ENCODE peak calls at places on chromosomes 5 and 9, in four cellular contexts. T is GM23248, X is MM.1S, K is neural progenitor cell. Q is an unnamed sample. For H3F3A, the result is how much of the 10 kb centered on the place peaks cover.

GRCh38 chr5:135313405-135313804 is 85.6 kb downstream of the MACROH2A1 start:
- DNase-seq in X (peak), K (no peak), T (no peak), Q (no peak)

GRCh38 chr5:90590-91547 is 1.1 kb upstream of the PLEKHG4B start:
- DNase-seq in X (no peak), K (no peak), T (peak), Q (no peak)

GRCh38 chr9:71897573-71897972 is 13.4 kb downstream of the ABHD17B start:
- DNase-seq in X (peak), K (no peak), T (no peak), Q (no peak)

GRCh38 chr5:15844253-15844652 is 335.3 kb downstream of the MARCHF11 start:
- DNase-seq in X (no peak), T (no peak), K (no peak), Q (no peak)

GRCh38 chr5:160357861-160358411 is 12.5 kb downstream of the C1QTNF2 start:
- DNase-seq in X (no peak), T (peak), K (no peak), Q (no peak)

GRCh38 chr9:33939924-33940874 is 108.5 kb downstream of the UBAP2 start:
- DNase-seq in K (no peak), X (no peak), T (no peak), Q (no peak)

GRCh38 chr9:27752069-27752468 is 178.8 kb upstream of the C9orf72 start:
- DNase-seq in K (no peak), X (no peak), T (no peak), Q (no peak)

GRCh38 chr5:123599171-123599570 is 87.2 kb downstream of the CSNK1G3 start:
- DNase-seq in X (no peak), K (no peak), T (no peak), Q (no peak)

GRCh38 chr9:135029871-135030710 is 57.4 kb upstream of the OLFM1 start:
- DNase-seq in X (no peak), K (no peak), T (no peak), Q (no peak)

GRCh38 chr9:129513856-129514496 is 106.9 kb downstream of the C9orf50 start:
- DNase-seq in K (no peak), T (no peak), X (no peak), Q (no peak)

GRCh38 chr9:16196206-16196605 is 643.4 kb downstream of the CCDC171 start:
- DNase-seq in X (no peak), K (no peak), T (no peak), Q (no peak)

GRCh38 chr9:136044207-136044970 is 50.7 kb downstream of the NACC2 start:
- DNase-seq in K (no peak), T (no peak), X (no peak), Q (no peak)

GRCh38 chr5:33439905-33440481 is 772 bp upstream of the TARS1 start:
- DNase-seq in X (no peak), T (peak), K (no peak), Q (no peak)

GRCh38 chr9:115855458-115856133 is 298.0 kb upstream of the PAPPA start:
- DNase-seq in T (peak), X (no peak), K (peak), Q (no peak)

GRCh38 chr9:110126457-110126856 is 81.5 kb downstream of the C9orf152 start:
- DNase-seq in T (no peak), X (no peak), K (no peak), Q (no peak)

GRCh38 chr5:35771321-35771720 is 85.4 kb upstream of the IL7R start:
- DNase-seq in X (no peak), T (peak), K (no peak), Q (peak)

GRCh38 chr9:131180454-131180853 is 55.1 kb downstream of the NUP214 start:
- DNase-seq in X (no peak), K (no peak), T (peak), Q (no peak)

GRCh38 chr9:128713941-128714573 is 9.9 kb downstream of the ZDHHC12 start:
- DNase-seq in X (no peak), T (no peak), K (no peak), Q (no peak)

GRCh38 chr9:37286530-37287175 is 135.8 kb upstream of the GRHPR start:
- DNase-seq in K (no peak), T (no peak), X (no peak), Q (no peak)
- H3F3A ChIP-seq in K (under half), T (under half), X (under half), Q (under half)

GRCh38 chr5:103273952-103274351 is 15.4 kb downstream of the MACIR start:
- DNase-seq in X (no peak), T (no peak), K (no peak), Q (no peak)
- H3K4me3 ChIP-seq in X (no peak), T (no peak), K (no peak), Q (no peak)

DNA sequence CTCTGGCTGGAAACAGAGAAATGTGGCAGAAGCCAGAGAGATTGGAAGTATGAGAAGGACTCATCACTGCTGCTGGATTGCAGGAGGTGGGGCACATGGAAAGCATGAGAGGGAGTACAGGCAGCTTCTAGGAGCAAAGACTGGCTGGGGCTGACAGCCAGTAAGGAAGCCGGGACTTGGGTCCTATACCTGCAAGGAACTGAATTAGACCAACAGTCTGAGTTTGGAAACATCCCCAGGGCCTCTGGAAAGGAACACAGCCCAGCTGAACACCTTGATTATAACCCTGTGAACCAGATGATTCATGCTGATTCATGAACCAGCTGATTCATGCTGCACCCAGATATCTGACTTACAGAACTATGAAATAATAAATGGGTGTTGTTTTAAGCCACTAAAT is 93.4 kb downstream of the OSTF1 start:
- DNase-seq in T (peak), K (no peak), X (no peak), Q (peak)
- H3F3A ChIP-seq in T (under half), K (under half), X (under half), Q (under half)

DNA sequence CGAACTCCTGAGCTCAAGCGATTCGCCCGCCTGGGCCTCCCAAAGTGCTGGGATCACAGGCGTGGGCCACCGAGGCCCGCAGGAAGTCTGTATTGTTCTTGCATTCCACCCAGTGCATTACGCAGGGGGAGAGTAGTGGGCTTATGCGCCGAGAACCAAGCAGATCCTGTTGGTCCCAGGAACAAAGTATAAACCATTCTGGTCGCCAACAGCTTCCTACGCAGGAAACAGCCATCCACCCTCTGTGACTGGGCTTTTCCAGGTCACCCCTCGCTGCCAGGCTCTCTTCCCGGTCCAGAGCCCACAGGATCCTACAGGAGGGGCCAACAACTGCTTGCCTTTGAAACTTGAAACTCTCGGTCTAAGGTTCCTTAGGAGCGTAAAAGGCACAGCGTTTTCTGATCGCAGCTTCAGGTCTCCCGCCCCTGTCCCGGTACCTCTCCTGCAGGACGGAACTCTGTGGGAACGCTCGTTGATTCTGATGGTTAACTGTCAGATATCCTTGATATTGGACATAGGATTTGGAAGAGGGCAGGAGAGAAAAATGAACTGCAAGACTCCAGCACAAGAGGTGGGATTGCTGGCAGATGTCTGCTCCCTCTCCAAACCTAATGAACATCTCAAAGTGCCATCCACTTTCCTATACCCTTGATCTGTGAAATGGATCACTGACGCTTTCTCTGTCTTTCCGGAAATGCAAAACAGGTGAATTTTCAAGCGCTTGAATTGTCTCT is 4.2 kb upstream of the ANXA2R start:
- DNase-seq in X (no peak), K (peak), T (peak), Q (no peak)
- H3K4me3 ChIP-seq in X (no peak), K (peak), T (peak), Q (no peak)

GRCh38 chr5:5209101-5209500 is 69.0 kb downstream of the ADAMTS16 start:
- DNase-seq in T (peak), X (no peak), K (no peak), Q (no peak)
- H3F3A ChIP-seq in T (under half), X (under half), K (under half), Q (under half)